ENCODE peak calls at places on chromosomes 2 and 18, in nine cellular contexts. One of them, this sample, is unnamed.

GRCh38 chr2:127763776-127764175 is 47.2 kb downstream of the WDR33 start:
- DNase-seq in uterus: no peak
- DNase-seq in BJ: no peak
- DNase-seq in upper lobe of right lung: no peak
- DNase-seq in lower leg skin: no peak
- DNase-seq in fibroblast of the aortic adventitia: peak
- DNase-seq in effector memory CD4-positive, alpha-beta T cell: no peak
- DNase-seq in heart left ventricle: no peak
- DNase-seq in dorsolateral prefrontal cortex: no peak
- DNase-seq in this sample: no peak

GRCh38 chr2:235533616-235534385 is 40.0 kb downstream of the AGAP1 start:
- DNase-seq in effector memory CD4-positive, alpha-beta T cell: no peak
- DNase-seq in BJ: no peak
- DNase-seq in heart left ventricle: no peak
- DNase-seq in lower leg skin: no peak
- DNase-seq in fibroblast of the aortic adventitia: no peak
- DNase-seq in dorsolateral prefrontal cortex: no peak
- DNase-seq in upper lobe of right lung: peak
- DNase-seq in uterus: no peak
- DNase-seq in this sample: no peak

GRCh38 chr2:224025874-224026273 is 13.2 kb downstream of the SERPINE2 start:
- DNase-seq in effector memory CD4-positive, alpha-beta T cell: peak
- DNase-seq in BJ: no peak
- DNase-seq in lower leg skin: no peak
- DNase-seq in fibroblast of the aortic adventitia: no peak
- DNase-seq in heart left ventricle: no peak
- DNase-seq in uterus: no peak
- DNase-seq in dorsolateral prefrontal cortex: no peak
- DNase-seq in upper lobe of right lung: no peak
- DNase-seq in this sample: no peak

GRCh38 chr18:37397814-37398213 is 167.8 kb downstream of the CELF4 start:
- DNase-seq in heart left ventricle: no peak
- DNase-seq in fibroblast of the aortic adventitia: no peak
- DNase-seq in BJ: no peak
- DNase-seq in effector memory CD4-positive, alpha-beta T cell: no peak
- DNase-seq in lower leg skin: no peak
- DNase-seq in uterus: no peak
- DNase-seq in dorsolateral prefrontal cortex: no peak
- DNase-seq in upper lobe of right lung: no peak
- DNase-seq in this sample: no peak

GRCh38 chr2:238487134-238487533 is 60.4 kb downstream of the ASB1 start:
- DNase-seq in fibroblast of the aortic adventitia: no peak
- DNase-seq in BJ: no peak
- DNase-seq in lower leg skin: no peak
- DNase-seq in heart left ventricle: no peak
- DNase-seq in dorsolateral prefrontal cortex: no peak
- DNase-seq in effector memory CD4-positive, alpha-beta T cell: no peak
- DNase-seq in uterus: no peak
- DNase-seq in upper lobe of right lung: no peak
- DNase-seq in this sample: no peak

GRCh38 chr18:40690062-40690461 is 1265.0 kb upstream of the PIK3C3 start:
- DNase-seq in BJ: no peak
- DNase-seq in lower leg skin: no peak
- DNase-seq in upper lobe of right lung: no peak
- DNase-seq in effector memory CD4-positive, alpha-beta T cell: no peak
- DNase-seq in dorsolateral prefrontal cortex: no peak
- DNase-seq in uterus: no peak
- DNase-seq in heart left ventricle: no peak
- DNase-seq in fibroblast of the aortic adventitia: no peak
- DNase-seq in this sample: no peak

GRCh38 chr2:61726456-61727209 is 127.2 kb downstream of the FAM161A start:
- DNase-seq in uterus: no peak
- DNase-seq in dorsolateral prefrontal cortex: no peak
- DNase-seq in upper lobe of right lung: no peak
- DNase-seq in fibroblast of the aortic adventitia: no peak
- DNase-seq in lower leg skin: no peak
- DNase-seq in heart left ventricle: no peak
- DNase-seq in BJ: no peak
- DNase-seq in effector memory CD4-positive, alpha-beta T cell: no peak
- DNase-seq in this sample: no peak

GRCh38 chr2:227939271-227940027 is 68.0 kb downstream of the DAW1 start:
- DNase-seq in lower leg skin: no peak
- DNase-seq in uterus: no peak
- DNase-seq in upper lobe of right lung: no peak
- DNase-seq in fibroblast of the aortic adventitia: peak
- DNase-seq in heart left ventricle: no peak
- DNase-seq in dorsolateral prefrontal cortex: peak
- DNase-seq in BJ: no peak
- DNase-seq in effector memory CD4-positive, alpha-beta T cell: no peak
- DNase-seq in this sample: peak

DNA sequence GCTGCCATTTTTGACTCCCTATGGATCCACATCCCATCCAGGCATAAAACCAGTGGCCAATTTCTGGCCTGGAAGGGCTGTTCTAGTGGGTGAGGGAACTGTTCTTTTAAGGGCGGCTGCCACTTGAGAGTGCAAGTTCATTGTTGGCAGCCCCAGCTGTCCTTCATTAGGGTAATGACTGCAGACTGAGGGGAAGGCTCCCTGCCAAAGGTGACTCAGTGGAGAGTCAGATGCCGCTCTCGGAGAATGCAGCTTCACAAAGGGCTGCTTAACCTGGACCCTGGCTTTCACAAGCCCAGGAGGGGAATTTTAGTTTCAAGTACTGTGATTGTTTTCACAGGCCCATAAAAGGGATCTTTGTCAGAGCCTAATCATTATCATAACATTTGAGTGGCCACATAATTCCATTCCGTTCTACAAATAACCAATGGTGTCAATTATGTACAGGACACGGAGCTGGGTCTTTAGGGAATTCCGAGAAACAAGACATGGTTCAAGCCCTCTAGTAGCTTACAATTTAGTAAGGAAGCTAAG is 235.7 kb downstream of the CDCA7 start:
- DNase-seq in heart left ventricle: peak
- DNase-seq in BJ: peak
- DNase-seq in fibroblast of the aortic adventitia: peak
- DNase-seq in uterus: no peak
- DNase-seq in effector memory CD4-positive, alpha-beta T cell: no peak
- DNase-seq in lower leg skin: peak
- DNase-seq in upper lobe of right lung: peak
- DNase-seq in dorsolateral prefrontal cortex: no peak
- DNase-seq in this sample: no peak
- H3K4me3 ChIP-seq in heart left ventricle: no peak
- H3K4me3 ChIP-seq in BJ: no peak
- H3K4me3 ChIP-seq in fibroblast of the aortic adventitia: no peak
- H3K4me3 ChIP-seq in uterus: no peak
- H3K4me3 ChIP-seq in effector memory CD4-positive, alpha-beta T cell: no peak
- H3K4me3 ChIP-seq in lower leg skin: no peak
- H3K4me3 ChIP-seq in upper lobe of right lung: no peak
- H3K4me3 ChIP-seq in dorsolateral prefrontal cortex: no peak
- H3K4me3 ChIP-seq in this sample: no peak

DNA sequence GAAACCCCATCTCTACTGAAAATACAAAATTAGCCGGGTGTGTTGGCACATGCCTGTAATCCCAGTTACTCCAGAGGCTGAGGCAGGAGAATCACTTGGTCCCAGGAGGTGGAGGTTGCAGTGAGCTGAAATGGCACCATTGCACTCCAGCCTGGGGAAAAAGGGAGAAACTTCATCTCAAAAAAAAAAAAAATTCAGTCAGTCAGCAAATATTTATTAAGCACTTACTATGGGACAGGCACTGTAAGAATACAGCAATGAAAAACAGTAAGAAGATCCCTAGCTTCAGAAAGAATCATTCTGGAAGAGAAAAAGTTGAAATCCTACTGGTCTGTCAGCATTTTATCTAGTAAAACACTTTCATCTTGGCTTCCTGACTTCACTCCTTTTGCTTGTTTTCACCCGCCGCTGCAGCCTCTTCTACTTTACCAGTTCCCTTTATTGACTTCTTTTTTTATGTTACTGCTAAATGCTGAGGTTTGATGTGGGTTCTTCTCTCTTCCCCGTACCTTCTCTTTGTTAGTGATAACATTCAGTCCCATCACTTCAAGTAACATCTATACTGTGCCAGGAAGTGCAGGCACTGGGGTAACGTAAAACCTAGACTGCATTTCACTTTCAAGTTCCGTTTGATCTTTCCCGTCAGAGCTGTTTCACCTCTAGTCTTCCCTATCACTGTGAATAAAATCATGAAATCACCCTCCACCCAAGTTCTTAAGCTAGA is 10.8 kb upstream of the TAF4B start:
- DNase-seq in fibroblast of the aortic adventitia: no peak
- DNase-seq in dorsolateral prefrontal cortex: no peak
- DNase-seq in upper lobe of right lung: no peak
- DNase-seq in heart left ventricle: no peak
- DNase-seq in lower leg skin: no peak
- DNase-seq in BJ: no peak
- DNase-seq in effector memory CD4-positive, alpha-beta T cell: peak
- DNase-seq in uterus: no peak
- DNase-seq in this sample: no peak
- H3K4me3 ChIP-seq in fibroblast of the aortic adventitia: no peak
- H3K4me3 ChIP-seq in dorsolateral prefrontal cortex: no peak
- H3K4me3 ChIP-seq in upper lobe of right lung: no peak
- H3K4me3 ChIP-seq in heart left ventricle: no peak
- H3K4me3 ChIP-seq in lower leg skin: no peak
- H3K4me3 ChIP-seq in BJ: no peak
- H3K4me3 ChIP-seq in effector memory CD4-positive, alpha-beta T cell: peak
- H3K4me3 ChIP-seq in uterus: no peak
- H3K4me3 ChIP-seq in this sample: no peak

GRCh38 chr2:241967096-241967495 is 97.6 kb downstream of the RTP5 start:
- DNase-seq in dorsolateral prefrontal cortex: no peak
- DNase-seq in upper lobe of right lung: no peak
- DNase-seq in BJ: no peak
- DNase-seq in uterus: no peak
- DNase-seq in heart left ventricle: no peak
- DNase-seq in fibroblast of the aortic adventitia: no peak
- DNase-seq in lower leg skin: no peak
- DNase-seq in effector memory CD4-positive, alpha-beta T cell: no peak
- DNase-seq in this sample: no peak

GRCh38 chr2:241967745-241968144 is 98.2 kb downstream of the RTP5 start:
- DNase-seq in uterus: no peak
- DNase-seq in effector memory CD4-positive, alpha-beta T cell: no peak
- DNase-seq in dorsolateral prefrontal cortex: no peak
- DNase-seq in upper lobe of right lung: no peak
- DNase-seq in heart left ventricle: no peak
- DNase-seq in lower leg skin: no peak
- DNase-seq in fibroblast of the aortic adventitia: no peak
- DNase-seq in BJ: no peak
- DNase-seq in this sample: no peak

GRCh38 chr2:241964133-241964532 is 94.6 kb downstream of the RTP5 start:
- DNase-seq in lower leg skin: no peak
- DNase-seq in upper lobe of right lung: no peak
- DNase-seq in effector memory CD4-positive, alpha-beta T cell: no peak
- DNase-seq in fibroblast of the aortic adventitia: no peak
- DNase-seq in BJ: no peak
- DNase-seq in heart left ventricle: no peak
- DNase-seq in uterus: no peak
- DNase-seq in dorsolateral prefrontal cortex: no peak
- DNase-seq in this sample: peak

GRCh38 chr2:241966671-241967070 is 97.1 kb downstream of the RTP5 start:
- DNase-seq in lower leg skin: no peak
- DNase-seq in uterus: no peak
- DNase-seq in upper lobe of right lung: no peak
- DNase-seq in dorsolateral prefrontal cortex: no peak
- DNase-seq in BJ: no peak
- DNase-seq in effector memory CD4-positive, alpha-beta T cell: no peak
- DNase-seq in fibroblast of the aortic adventitia: no peak
- DNase-seq in heart left ventricle: no peak
- DNase-seq in this sample: no peak

DNA sequence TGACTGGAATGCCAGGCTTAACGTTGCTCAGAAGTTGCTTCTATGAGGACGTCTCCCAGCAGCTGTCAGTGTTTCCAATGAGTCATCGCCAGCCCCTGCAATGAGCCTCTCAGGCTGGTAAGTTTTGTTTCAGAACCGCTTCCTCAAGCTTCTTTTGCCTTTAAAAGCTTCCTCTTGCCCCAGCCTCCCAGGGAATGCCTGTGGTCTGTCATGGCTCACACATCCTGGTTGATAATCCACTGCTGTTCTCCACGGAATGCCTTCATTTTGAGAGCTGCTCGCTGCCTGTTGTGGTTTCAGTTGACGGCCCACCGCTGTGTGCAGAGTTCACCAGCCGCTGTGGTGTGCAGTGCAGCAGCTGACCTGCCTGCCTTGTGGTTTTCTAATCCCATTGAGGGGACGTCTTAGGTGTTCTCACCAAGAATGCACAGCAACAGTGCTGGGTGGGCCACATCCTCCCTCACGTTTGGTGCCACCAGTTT is 96.4 kb downstream of the RTP5 start:
- DNase-seq in upper lobe of right lung: peak
- DNase-seq in lower leg skin: peak
- DNase-seq in effector memory CD4-positive, alpha-beta T cell: no peak
- DNase-seq in fibroblast of the aortic adventitia: peak
- DNase-seq in dorsolateral prefrontal cortex: no peak
- DNase-seq in BJ: peak
- DNase-seq in heart left ventricle: no peak
- DNase-seq in uterus: peak
- DNase-seq in this sample: peak
- H3K4me3 ChIP-seq in upper lobe of right lung: no peak
- H3K4me3 ChIP-seq in lower leg skin: no peak
- H3K4me3 ChIP-seq in effector memory CD4-positive, alpha-beta T cell: no peak
- H3K4me3 ChIP-seq in fibroblast of the aortic adventitia: peak
- H3K4me3 ChIP-seq in dorsolateral prefrontal cortex: no peak
- H3K4me3 ChIP-seq in BJ: peak
- H3K4me3 ChIP-seq in heart left ventricle: no peak
- H3K4me3 ChIP-seq in uterus: no peak
- H3K4me3 ChIP-seq in this sample: no peak

GRCh38 chr2:230578106-230578505 is 134.5 kb upstream of the CAB39 start:
- DNase-seq in BJ: no peak
- DNase-seq in fibroblast of the aortic adventitia: no peak
- DNase-seq in heart left ventricle: no peak
- DNase-seq in effector memory CD4-positive, alpha-beta T cell: no peak
- DNase-seq in uterus: no peak
- DNase-seq in lower leg skin: no peak
- DNase-seq in dorsolateral prefrontal cortex: no peak
- DNase-seq in upper lobe of right lung: no peak
- DNase-seq in this sample: no peak

GRCh38 chr2:230586328-230586982 is 126.2 kb upstream of the CAB39 start:
- DNase-seq in heart left ventricle: no peak
- DNase-seq in lower leg skin: no peak
- DNase-seq in BJ: no peak
- DNase-seq in upper lobe of right lung: no peak
- DNase-seq in effector memory CD4-positive, alpha-beta T cell: no peak
- DNase-seq in fibroblast of the aortic adventitia: peak
- DNase-seq in uterus: no peak
- DNase-seq in dorsolateral prefrontal cortex: no peak
- DNase-seq in this sample: no peak

GRCh38 chr2:230589025-230589424 is 123.6 kb upstream of the CAB39 start:
- DNase-seq in effector memory CD4-positive, alpha-beta T cell: no peak
- DNase-seq in BJ: no peak
- DNase-seq in lower leg skin: no peak
- DNase-seq in dorsolateral prefrontal cortex: no peak
- DNase-seq in heart left ventricle: no peak
- DNase-seq in upper lobe of right lung: no peak
- DNase-seq in uterus: no peak
- DNase-seq in fibroblast of the aortic adventitia: no peak
- DNase-seq in this sample: no peak

GRCh38 chr2:230582851-230583283 is 129.8 kb upstream of the CAB39 start:
- DNase-seq in heart left ventricle: no peak
- DNase-seq in fibroblast of the aortic adventitia: no peak
- DNase-seq in uterus: no peak
- DNase-seq in lower leg skin: no peak
- DNase-seq in effector memory CD4-positive, alpha-beta T cell: no peak
- DNase-seq in dorsolateral prefrontal cortex: no peak
- DNase-seq in upper lobe of right lung: no peak
- DNase-seq in BJ: no peak
- DNase-seq in this sample: no peak

DNA sequence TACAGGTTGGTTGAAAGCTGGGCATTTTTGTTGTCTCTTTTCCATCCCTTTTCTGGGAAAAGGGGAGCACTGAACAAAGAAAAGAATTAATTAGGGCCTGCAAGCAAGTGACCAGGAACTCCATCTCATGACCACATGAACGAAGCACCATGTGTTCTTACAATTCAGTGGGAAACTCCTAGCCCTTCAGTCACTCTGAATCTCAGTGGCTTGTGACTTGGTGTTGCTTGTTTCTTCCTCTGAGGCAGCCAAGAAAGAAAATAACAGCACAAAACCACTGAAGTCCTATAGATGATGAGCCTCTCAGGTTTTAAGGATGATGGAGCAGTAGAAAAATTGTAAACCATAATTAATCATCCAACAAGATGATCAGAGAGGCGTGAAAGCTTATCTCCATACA is 129.0 kb upstream of the CAB39 start:
- DNase-seq in heart left ventricle: no peak
- DNase-seq in fibroblast of the aortic adventitia: no peak
- DNase-seq in BJ: no peak
- DNase-seq in dorsolateral prefrontal cortex: no peak
- DNase-seq in lower leg skin: no peak
- DNase-seq in upper lobe of right lung: no peak
- DNase-seq in effector memory CD4-positive, alpha-beta T cell: no peak
- DNase-seq in uterus: no peak
- DNase-seq in this sample: no peak
- H3K4me3 ChIP-seq in heart left ventricle: no peak
- H3K4me3 ChIP-seq in fibroblast of the aortic adventitia: no peak
- H3K4me3 ChIP-seq in BJ: no peak
- H3K4me3 ChIP-seq in dorsolateral prefrontal cortex: no peak
- H3K4me3 ChIP-seq in lower leg skin: no peak
- H3K4me3 ChIP-seq in upper lobe of right lung: no peak
- H3K4me3 ChIP-seq in effector memory CD4-positive, alpha-beta T cell: no peak
- H3K4me3 ChIP-seq in uterus: no peak
- H3K4me3 ChIP-seq in this sample: no peak

This sample was measured in testis.